ENCODE peak calls at places on chromosomes 5 and 9, in six cellular contexts. O is keratinocyte, J is left lung, R is breast epithelium, M is psoas muscle, Y is stomach. H is an unnamed sample.

GRCh38 chr9:134688231-134688630 is 46.6 kb downstream of the COL5A1 start:
- DNase-seq in O (no peak), J (peak), R (no peak), M (no peak), Y (no peak), H (no peak)

GRCh38 chr9:33306037-33306436 is 15.7 kb downstream of the NFX1 start:
- DNase-seq in O (no peak), J (no peak), R (no peak), M (no peak), Y (no peak), H (no peak)

GRCh38 chr5:152335461-152335860 is 69.6 kb downstream of the NMUR2 start:
- DNase-seq in O (no peak), J (no peak), R (no peak), M (no peak), Y (no peak), H (no peak)

GRCh38 chr5:10354048-10354872 is 765 bp downstream of the MARCHF6 start:
- DNase-seq in O (no peak), J (no peak), R (no peak), M (no peak), Y (peak), H (no peak)

GRCh38 chr5:158139161-158139560 is 280.2 kb upstream of the CLINT1 start:
- DNase-seq in O (no peak), J (no peak), R (no peak), M (no peak), Y (no peak), H (peak)

GRCh38 chr5:139670369-139671095 is 22.4 kb downstream of the CXXC5 start:
- DNase-seq in O (no peak), J (no peak), R (no peak), M (no peak), Y (no peak), H (no peak)

GRCh38 chr5:139393497-139394122 is 1.3 kb downstream of the PROB1 start:
- DNase-seq in O (no peak), J (no peak), R (no peak), M (no peak), Y (no peak), H (no peak)

GRCh38 chr5:37756248-37756647 is 83.6 kb downstream of the GDNF start:
- DNase-seq in O (no peak), J (no peak), R (no peak), M (no peak), Y (no peak), H (no peak)

GRCh38 chr5:143682221-143682620 is 129.7 kb upstream of the HMHB1 start:
- DNase-seq in O (no peak), J (no peak), R (no peak), M (no peak), Y (no peak), H (no peak)

GRCh38 chr9:79883073-79883645 is 311.4 kb downstream of the TLE4 start:
- DNase-seq in O (no peak), J (no peak), R (no peak), M (no peak), Y (no peak), H (no peak)

GRCh38 chr9:98457696-98458370 is 202.4 kb upstream of the TBC1D2 start:
- DNase-seq in O (no peak), J (no peak), R (no peak), M (no peak), Y (no peak), H (no peak)

GRCh38 chr5:74452851-74453250 is 187.7 kb downstream of the ENC1 start:
- DNase-seq in O (no peak), J (no peak), R (no peak), M (no peak), Y (no peak), H (no peak)

GRCh38 chr9:16794871-16795639 is 75.4 kb downstream of the BNC2 start:
- DNase-seq in O (no peak), J (no peak), R (no peak), M (peak), Y (no peak), H (no peak)

GRCh38 chr9:116953271-116953670 is 266.2 kb downstream of the TRIM32 start:
- DNase-seq in O (no peak), J (no peak), R (no peak), M (no peak), Y (no peak), H (no peak)
- H3K27ac ChIP-seq in O (no peak), J (no peak), R (no peak), M (no peak), Y (no peak), H (no peak)

GRCh38 chr9:126125577-126125976 is 201.1 kb upstream of the MVB12B start:
- DNase-seq in O (no peak), J (no peak), R (no peak), M (no peak), Y (no peak), H (no peak)
- H3K27ac ChIP-seq in O (no peak), J (no peak), R (no peak), M (no peak), Y (no peak), H (no peak)

GRCh38 chr5:132444841-132445639 is 45.5 kb downstream of the IRF1 start:
- DNase-seq in O (peak), J (no peak), R (no peak), M (no peak), Y (no peak), H (no peak)
- H3K27ac ChIP-seq in O (peak), J (peak), R (peak), M (peak), Y (peak), H (peak)

GRCh38 chr5:177098103-177098771 is 11.5 kb downstream of the FGFR4 start:
- DNase-seq in O (no peak), J (no peak), R (no peak), M (peak), Y (no peak), H (no peak)
- H3K27ac ChIP-seq in O (no peak), J (peak), R (no peak), M (peak), Y (peak), H (no peak)

DNA sequence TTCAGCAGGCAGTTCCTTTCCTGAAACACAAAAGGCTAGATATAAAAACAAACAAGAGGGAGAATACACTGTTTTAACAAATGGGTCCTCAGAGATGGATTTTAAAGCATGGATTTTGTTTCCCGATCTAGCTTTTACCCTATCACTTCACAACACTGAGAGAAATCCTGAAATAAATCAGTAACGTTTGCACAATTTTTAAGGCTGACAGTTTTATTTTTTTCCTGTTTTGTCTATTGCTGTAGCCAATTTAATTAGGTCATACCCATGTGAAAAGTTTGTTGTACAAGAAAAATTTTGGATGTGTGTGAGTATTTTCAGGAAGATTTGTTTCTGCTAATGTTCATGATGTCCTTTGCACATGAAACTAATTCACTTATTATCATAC is 237.9 kb downstream of the ARRDC3 start:
- DNase-seq in O (no peak), J (no peak), R (no peak), M (no peak), Y (no peak), H (no peak)
- H3K27ac ChIP-seq in O (no peak), J (peak), R (peak), M (peak), Y (peak), H (no peak)

GRCh38 chr9:129644902-129645301 is 3.0 kb upstream of the ASB6 start:
- DNase-seq in O (no peak), J (no peak), R (no peak), M (no peak), Y (no peak), H (no peak)
- H3K27ac ChIP-seq in O (no peak), J (no peak), R (no peak), M (no peak), Y (no peak), H (no peak)

GRCh38 chr5:88875609-88876234 is 7.3 kb downstream of the MEF2C start:
- DNase-seq in O (no peak), J (no peak), R (no peak), M (no peak), Y (no peak), H (no peak)

GRCh38 chr5:88870280-88870679 is 12.7 kb downstream of the MEF2C start:
- DNase-seq in O (no peak), J (no peak), R (no peak), M (no peak), Y (no peak), H (no peak)

GRCh38 chr5:88873447-88873846 is 9.5 kb downstream of the MEF2C start:
- DNase-seq in O (no peak), J (no peak), R (no peak), M (no peak), Y (no peak), H (no peak)

GRCh38 chr5:88876714-88877113 is 6.3 kb downstream of the MEF2C start:
- DNase-seq in O (no peak), J (no peak), R (no peak), M (no peak), Y (no peak), H (no peak)

GRCh38 chr5:88872971-88873370 is 10.0 kb downstream of the MEF2C start:
- DNase-seq in O (no peak), J (no peak), R (no peak), M (no peak), Y (no peak), H (no peak)
- H3K27ac ChIP-seq in O (no peak), J (no peak), R (peak), M (peak), Y (no peak), H (no peak)

GRCh38 chr5:42888771-42889170 is 77.1 kb upstream of the SELENOP start:
- DNase-seq in O (no peak), J (no peak), R (no peak), M (no peak), Y (no peak), H (no peak)

GRCh38 chr5:42887094-42887493 is 75.4 kb upstream of the SELENOP start:
- DNase-seq in O (peak), J (no peak), R (no peak), M (no peak), Y (no peak), H (peak)

GRCh38 chr5:42884326-42884725 is 72.6 kb upstream of the SELENOP start:
- DNase-seq in O (no peak), J (no peak), R (no peak), M (no peak), Y (no peak), H (no peak)

GRCh38 chr5:42887575-42887974 is 75.9 kb upstream of the SELENOP start:
- DNase-seq in O (no peak), J (no peak), R (no peak), M (no peak), Y (no peak), H (no peak)

DNA sequence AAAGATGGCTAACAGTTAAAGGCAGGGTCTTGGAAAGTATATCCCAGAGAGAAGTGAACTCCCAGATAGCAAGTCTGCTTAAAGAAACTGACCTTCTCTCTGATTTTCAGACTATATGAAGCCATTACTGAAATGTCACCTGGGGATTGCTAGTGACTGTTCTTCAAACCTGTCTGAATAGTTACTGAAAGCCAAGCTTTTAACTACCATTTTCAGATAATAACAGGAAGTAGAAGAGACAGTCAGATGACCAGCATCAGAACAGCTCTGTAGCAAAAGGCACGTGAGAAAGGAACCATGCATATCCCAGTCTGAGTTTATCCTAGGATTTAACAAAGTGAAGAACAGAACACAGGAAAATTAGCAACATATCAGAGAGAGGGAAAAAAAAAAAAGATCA is 74.9 kb upstream of the SELENOP start:
- DNase-seq in O (no peak), J (no peak), R (no peak), M (no peak), Y (no peak), H (no peak)
- H3K27ac ChIP-seq in O (no peak), J (no peak), R (no peak), M (no peak), Y (no peak), H (peak)

GRCh38 chr5:125337222-125337768 is 590.9 kb upstream of the ZNF608 start:
- DNase-seq in O (no peak), J (no peak), R (no peak), M (no peak), Y (no peak), H (no peak)
- H3K27ac ChIP-seq in O (no peak), J (no peak), R (no peak), M (no peak), Y (no peak), H (no peak)

H was measured in epithelial cell of prostate.